ENCODE peak calls at places on chromosomes 1 and 21, in four cellular contexts. X is aorta, D is ovary, Y is heart left ventricle. T is an unnamed sample. For H3K9me3, the result is how much of the 10 kb centered on the place peaks cover.

GRCh38 chr21:21007606-21008005 is 9.4 kb downstream of the NCAM2 start:
- DNase-seq in Y (no peak), D (no peak), X (no peak), T (no peak)

GRCh38 chr1:63701187-63701586 is 72.6 kb upstream of the ROR1 start:
- DNase-seq in X (no peak), D (no peak), Y (peak), T (no peak)

GRCh38 chr1:205687242-205687641 is 6.9 kb upstream of the SLC45A3 start:
- DNase-seq in D (no peak), X (peak), Y (no peak), T (no peak)

GRCh38 chr1:119603695-119604094 is 44.4 kb downstream of the ZNF697 start:
- DNase-seq in D (no peak), Y (no peak), X (no peak), T (no peak)

GRCh38 chr1:181493145-181493544 is 9.8 kb downstream of the CACNA1E start:
- DNase-seq in Y (no peak), X (no peak), D (no peak), T (no peak)

GRCh38 chr1:3775498-3776230 is 3.1 kb downstream of the SMIM1 start:
- DNase-seq in D (peak), X (no peak), Y (peak), T (no peak)

GRCh38 chr1:166701603-166702090 is 137.6 kb upstream of the POGK start:
- DNase-seq in X (no peak), D (no peak), Y (no peak), T (no peak)

GRCh38 chr1:204319027-204319426 is 40.7 kb downstream of the PLEKHA6 start:
- DNase-seq in D (no peak), X (no peak), Y (no peak), T (no peak)

GRCh38 chr1:44976252-44976651 is 10.1 kb downstream of the EIF2B3 start:
- DNase-seq in Y (no peak), D (no peak), X (no peak), T (no peak)

DNA sequence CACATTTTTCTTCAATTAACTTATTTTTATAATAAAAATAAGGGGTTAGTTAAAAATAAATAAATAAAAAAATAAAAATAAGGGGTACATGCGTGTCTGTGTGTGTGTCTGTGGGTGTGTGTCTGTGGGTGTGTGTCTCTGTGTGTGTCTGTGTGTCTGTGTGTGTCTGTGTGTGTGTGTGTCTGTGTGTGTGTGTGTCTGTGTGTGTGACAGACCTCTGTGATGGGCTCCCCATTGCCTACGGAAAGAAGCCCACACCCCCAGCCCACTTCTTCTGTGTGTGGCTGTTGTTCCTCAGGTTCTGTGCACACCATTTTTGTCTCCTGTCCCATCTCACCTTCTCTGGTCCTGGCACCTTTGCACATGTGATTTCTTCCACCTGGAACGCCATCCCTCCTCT is 9.9 kb downstream of the PHLDA3 start:
- DNase-seq in D (no peak), Y (no peak), X (no peak), T (no peak)
- H3K4me3 ChIP-seq in D (no peak), Y (no peak), X (no peak), T (no peak)

GRCh38 chr1:9871021-9871420 is 39.0 kb downstream of the CTNNBIP1 start:
- DNase-seq in D (no peak), Y (no peak), X (no peak), T (no peak)

GRCh38 chr1:9870572-9870971 is 39.5 kb downstream of the CTNNBIP1 start:
- DNase-seq in X (no peak), D (no peak), Y (no peak), T (no peak)

GRCh38 chr1:9868244-9868590 is 41.9 kb downstream of the CTNNBIP1 start:
- DNase-seq in X (no peak), D (no peak), Y (no peak), T (no peak)

GRCh38 chr1:9871707-9872425 is 38.2 kb downstream of the CTNNBIP1 start:
- DNase-seq in D (no peak), X (no peak), Y (no peak), T (no peak)

DNA sequence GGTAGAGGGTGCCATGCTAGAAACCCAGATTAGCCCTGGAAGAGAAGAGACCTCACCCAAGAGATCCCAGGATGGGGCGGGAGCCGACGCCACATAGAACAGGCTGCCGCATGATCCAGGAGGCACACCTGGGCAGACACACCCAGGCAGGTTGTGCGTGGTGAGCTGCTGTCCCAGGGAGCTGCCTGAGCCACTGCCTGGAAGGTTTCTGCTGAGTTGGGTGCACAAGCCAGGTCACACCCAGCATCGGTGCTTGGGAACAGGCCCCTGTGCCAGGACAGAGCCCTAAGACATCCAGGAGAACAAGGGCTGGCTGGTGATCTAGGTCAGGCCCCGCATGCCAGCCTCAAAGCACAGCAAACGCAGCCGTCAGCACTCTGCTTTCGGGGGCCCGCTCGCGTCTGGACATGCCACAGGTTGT is 40.2 kb downstream of the CTNNBIP1 start:
- DNase-seq in Y (no peak), X (no peak), D (no peak), T (no peak)
- H3K27ac ChIP-seq in Y (no peak), X (no peak), D (no peak), T (no peak)

GRCh38 chr1:220514256-220514655 is 13.7 kb upstream of the MARK1 start:
- DNase-seq in D (no peak), Y (no peak), X (no peak), T (no peak)

GRCh38 chr1:220516722-220517042 is 11.3 kb upstream of the MARK1 start:
- DNase-seq in Y (no peak), X (no peak), D (no peak), T (no peak)

GRCh38 chr1:220513834-220514233 is 14.1 kb upstream of the MARK1 start:
- DNase-seq in X (no peak), Y (no peak), D (no peak), T (no peak)

GRCh38 chr1:220511785-220512184 is 16.2 kb upstream of the MARK1 start:
- DNase-seq in X (no peak), D (no peak), Y (peak), T (no peak)

GRCh38 chr1:220516014-220516721 is 11.8 kb upstream of the MARK1 start:
- DNase-seq in Y (no peak), X (no peak), D (no peak), T (no peak)
- H3K9me3 ChIP-seq in Y (under half), X (under half), D (under half), T (under half)

GRCh38 chr1:72062584-72062983 is 219.8 kb downstream of the NEGR1 start:
- DNase-seq in Y (no peak), D (no peak), X (no peak), T (no peak)

GRCh38 chr1:72060466-72060865 is 221.9 kb downstream of the NEGR1 start:
- DNase-seq in Y (no peak), X (no peak), D (no peak), T (no peak)

GRCh38 chr1:72066431-72066830 is 215.9 kb downstream of the NEGR1 start:
- DNase-seq in Y (no peak), D (no peak), X (no peak), T (no peak)

GRCh38 chr1:72063364-72063763 is 219.0 kb downstream of the NEGR1 start:
- DNase-seq in D (no peak), Y (no peak), X (no peak), T (no peak)

DNA sequence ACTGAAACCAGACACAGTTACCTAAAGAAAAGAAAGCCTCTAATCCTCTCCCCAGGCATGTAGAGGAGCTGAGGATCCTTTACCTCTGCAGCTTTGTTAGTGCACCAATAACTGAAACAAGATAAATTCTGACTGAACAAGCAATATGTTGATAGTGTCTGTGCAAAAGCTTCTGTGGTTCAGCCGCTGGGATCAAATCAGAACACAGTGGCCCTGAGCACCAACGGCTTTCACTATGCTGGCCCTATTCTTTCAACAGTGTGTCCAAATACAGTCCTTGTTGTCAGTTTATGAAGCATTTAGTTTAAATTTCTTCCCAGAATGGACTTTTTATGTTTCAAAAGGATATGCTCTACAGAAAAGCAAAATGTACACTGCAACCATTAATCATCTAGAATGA is 218.0 kb downstream of the NEGR1 start:
- DNase-seq in X (no peak), Y (no peak), D (no peak), T (no peak)
- H3K4me3 ChIP-seq in X (no peak), Y (no peak), D (no peak), T (no peak)

DNA sequence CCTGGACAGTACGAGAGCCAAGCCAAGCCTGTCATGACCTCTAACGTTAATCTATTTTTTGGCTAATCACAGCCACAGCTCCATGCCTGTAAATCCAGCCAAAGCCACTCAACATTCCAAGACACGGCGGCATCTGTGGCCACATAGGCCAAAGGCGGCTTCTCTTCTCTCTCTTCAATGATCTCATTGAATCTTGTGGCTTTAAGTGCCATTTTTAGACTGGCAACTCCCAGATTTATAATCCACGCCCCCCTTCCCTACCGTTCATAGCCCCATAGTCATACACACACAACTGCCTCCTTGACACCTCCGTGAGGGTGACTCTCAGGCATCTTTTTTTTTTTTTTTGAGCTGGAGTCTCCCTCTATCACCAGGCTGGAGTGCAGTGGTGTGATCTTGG is 5.7 kb upstream of the SELENON start:
- DNase-seq in X (no peak), Y (no peak), D (no peak), T (no peak)
- H3K27ac ChIP-seq in X (no peak), Y (no peak), D (no peak), T (peak)

GRCh38 chr1:40495315-40495903 is 13.2 kb upstream of the EXO5 start:
- DNase-seq in D (no peak), Y (no peak), X (no peak), T (no peak)
- H3K9me3 ChIP-seq in D (under half), Y (under half), X (under half), T (under half)

GRCh38 chr21:45984584-45985095 is 3.1 kb downstream of the COL6A1 start:
- DNase-seq in Y (no peak), X (no peak), D (no peak), T (no peak)
- H3K4me3 ChIP-seq in Y (peak), X (no peak), D (no peak), T (peak)

DNA sequence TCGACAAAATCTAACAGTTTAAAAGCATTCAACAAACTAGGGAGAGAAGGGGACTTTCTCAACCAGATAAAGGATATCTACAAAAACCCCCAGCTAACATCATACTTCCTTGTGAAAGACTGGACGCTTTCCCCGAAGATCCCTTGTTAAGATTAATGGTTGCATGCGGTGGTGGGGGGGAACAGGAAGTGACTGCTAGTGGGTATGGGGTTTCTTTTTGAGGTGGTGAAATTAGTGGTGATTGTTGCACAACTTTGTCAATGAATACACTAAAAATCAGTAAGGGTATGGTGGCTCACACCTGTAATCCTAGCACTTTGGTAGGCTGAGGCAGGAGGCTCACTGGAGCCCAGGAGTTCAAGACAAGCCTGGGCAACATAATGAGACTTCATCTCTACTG is 26.9 kb upstream of the EYA3 start:
- DNase-seq in X (no peak), D (no peak), Y (peak), T (peak)
- H3K27ac ChIP-seq in X (no peak), D (no peak), Y (no peak), T (no peak)

GRCh38 chr1:235749755-235750300 is 100.2 kb upstream of the GNG4 start:
- DNase-seq in Y (no peak), D (no peak), X (no peak), T (no peak)
- H3K9me3 ChIP-seq in Y (under half), D (under half), X (under half), T (under half)

T was measured in tibial artery.